ENCODE peak calls at places on chromosomes 1 and 21, in ten cellular contexts. U is lower leg skin; T is HFF-Myc; R is brain microvascular endothelial cell; F is fibroblast of the conjunctiva; S is activated CD4-positive, alpha-beta T cell treated with anti-CD3 and anti-CD28 coated beads, Interleukin-2, amount 50 U/mL, for 4 hours; H is kidney epithelial cell; D is activated T-cell treated with anti-CD3 and anti-CD28 coated beads for 24 hours; M is epithelial cell of esophagus; G is OCI-M1. N is an unnamed sample.
A peak's percentile ranks its signal among the peaks of the same experiment; 100 is the strongest.

GRCh38 chr1:12539705-12540579 is 78.1 kb downstream of the DHRS3 start:
- DNase-seq in D (no peak), T (peak; percentile 66), S (no peak), R (peak; percentile 99), U (peak; percentile 67), H (peak; percentile 83), F (peak; percentile 80), G (no peak), M (peak; percentile 15), N (no peak)

GRCh38 chr1:94622757-94623156 is 81.2 kb upstream of the F3 start:
- DNase-seq in G (no peak), U (no peak), F (no peak), D (no peak), R (peak; percentile 79), H (peak; percentile 75), M (peak; percentile 94), S (no peak), T (no peak), N (no peak)

GRCh38 chr1:44361478-44361877 is 6.4 kb upstream of the ERI3 start:
- DNase-seq in T (no peak), R (no peak), H (no peak), U (no peak), G (peak; percentile 38), F (no peak), S (no peak), D (no peak), M (peak; percentile 17), N (no peak)

GRCh38 chr1:212916395-212917133 is 33.8 kb upstream of the VASH2 start:
- DNase-seq in M (peak; percentile 54), R (no peak), S (no peak), U (no peak), H (no peak), F (no peak), G (peak; percentile 17), D (no peak), T (no peak), N (no peak)

GRCh38 chr1:182111496-182111895 is 50.0 kb upstream of the ZNF648 start:
- DNase-seq in R (no peak), T (no peak), M (peak; percentile 48), D (no peak), H (no peak), G (no peak), U (peak; percentile 69), S (no peak), F (no peak), N (no peak)

GRCh38 chr1:44294588-44295007 is 60.5 kb downstream of the ERI3 start:
- DNase-seq in M (no peak), D (no peak), R (peak; percentile 10), S (no peak), F (peak; percentile 79), U (peak; percentile 57), T (no peak), H (no peak), G (peak; percentile 38), N (no peak)

GRCh38 chr1:50705041-50705440 is 255.0 kb downstream of the FAF1 start:
- DNase-seq in D (no peak), U (no peak), H (no peak), S (no peak), F (no peak), R (no peak), T (no peak), M (peak; percentile 28), G (no peak), N (no peak)

GRCh38 chr1:52022133-52022532 is 11.5 kb downstream of the KTI12 start:
- DNase-seq in M (no peak), F (no peak), R (no peak), D (no peak), H (no peak), G (no peak), U (no peak), S (no peak), T (no peak), N (no peak)

GRCh38 chr1:209650454-209650853 is 1.8 kb downstream of the LAMB3 start:
- DNase-seq in F (no peak), R (no peak), H (no peak), T (no peak), D (no peak), S (no peak), G (peak; percentile 58), U (no peak), M (no peak), N (no peak)

GRCh38 chr1:8026976-8027747 is 1.1 kb upstream of the ERRFI1 start:
- DNase-seq in M (no peak), U (no peak), R (peak; percentile 73), D (no peak), S (no peak), H (no peak), T (no peak), G (no peak), F (no peak), N (no peak)

GRCh38 chr1:209896346-209896745 is 41.7 kb upstream of the SYT14 start:
- DNase-seq in T (no peak), H (peak; percentile 71), S (no peak), G (no peak), U (no peak), M (no peak), F (no peak), R (no peak), D (no peak), N (no peak)

GRCh38 chr21:26391166-26391565 is 181.9 kb downstream of the CYYR1 start:
- DNase-seq in G (no peak), T (no peak), S (no peak), H (no peak), R (no peak), F (no peak), M (peak; percentile 48), U (no peak), D (no peak), N (no peak)

GRCh38 chr1:90475623-90476022 is 241.5 kb downstream of the BARHL2 start:
- DNase-seq in T (no peak), S (no peak), U (no peak), H (no peak), G (peak; percentile 13), M (peak; percentile 4), F (no peak), R (no peak), D (no peak), N (no peak)

GRCh38 chr1:24386241-24386640 is 27.3 kb downstream of the STPG1 start:
- DNase-seq in M (peak; percentile 47), G (no peak), U (no peak), D (no peak), T (no peak), F (no peak), S (no peak), R (no peak), H (no peak), N (no peak)

GRCh38 chr1:61851849-61852692 is 109.8 kb downstream of the PATJ start:
- DNase-seq in T (peak; percentile 56), H (peak; percentile 16), G (peak; percentile 79), R (peak; percentile 50), S (no peak), M (peak; percentile 64), F (peak; percentile 75), D (no peak), U (no peak), N (peak; percentile 24)

GRCh38 chr1:173590557-173590956 is 12.3 kb downstream of the SLC9C2 start:
- DNase-seq in G (no peak), T (no peak), H (no peak), R (no peak), U (no peak), S (no peak), F (no peak), M (peak; percentile 43), D (no peak), N (no peak)

GRCh38 chr1:88800382-88801051 is 90.8 kb downstream of the GTF2B start:
- DNase-seq in T (no peak), F (peak; percentile 6), R (peak; percentile 71), H (no peak), D (peak; percentile 19), M (peak; percentile 17), U (no peak), G (peak; percentile 70), S (peak; percentile 32), N (no peak)

GRCh38 chr1:44008259-44008658 is 16.9 kb downstream of the CCDC24 start:
- DNase-seq in S (no peak), U (no peak), T (no peak), M (no peak), R (no peak), G (no peak), F (no peak), H (no peak), D (no peak), N (no peak)

GRCh38 chr1:2523191-2523890 is 3.1 kb downstream of the PANK4 start:
- DNase-seq in T (no peak), U (no peak), R (no peak), M (peak; percentile 61), F (no peak), G (no peak), D (no peak), S (no peak), H (no peak), N (no peak)

GRCh38 chr1:117174851-117175250 is 35.9 kb downstream of the VTCN1 start:
- DNase-seq in S (no peak), H (no peak), G (no peak), F (no peak), T (no peak), D (no peak), R (no peak), U (no peak), M (no peak), N (no peak)

GRCh38 chr1:174746024-174746808 is 253.5 kb upstream of the CACYBP start:
- DNase-seq in H (no peak), M (no peak), D (no peak), R (no peak), T (no peak), U (no peak), S (no peak), F (no peak), G (peak; percentile 70), N (no peak)

GRCh38 chr1:172489847-172490246 is 43.1 kb upstream of the SUCO start:
- DNase-seq in T (no peak), H (no peak), F (no peak), R (no peak), M (no peak), U (no peak), G (no peak), S (no peak), D (no peak), N (no peak)

GRCh38 chr21:31557421-31557955 is 102.0 kb upstream of the SOD1 start:
- DNase-seq in D (no peak), H (no peak), F (no peak), G (no peak), R (no peak), U (no peak), T (no peak), M (no peak), S (peak; percentile 10), N (no peak)

GRCh38 chr1:198638894-198639319 is at the start of gene PTPRC:
- DNase-seq in R (no peak), F (no peak), G (peak; percentile 95), D (no peak), U (no peak), M (no peak), H (no peak), T (no peak), S (no peak), N (no peak)

GRCh38 chr1:108049083-108049819 is 84.3 kb upstream of the VAV3 start:
- DNase-seq in D (no peak), R (peak; percentile 32), M (no peak), T (no peak), H (peak; percentile 67), F (no peak), S (peak; percentile 3), U (no peak), G (peak; percentile 17), N (no peak)

GRCh38 chr1:16349847-16350406 is 2.4 kb downstream of the FBXO42 start:
- DNase-seq in M (peak; percentile 33), G (peak; percentile 16), D (no peak), R (no peak), U (no peak), H (no peak), F (no peak), T (no peak), S (no peak), N (no peak)

GRCh38 chr1:162056043-162056442 is 13.4 kb upstream of the NOS1AP start:
- DNase-seq in D (peak; percentile 21), R (peak; percentile 78), S (no peak), F (peak; percentile 61), T (peak; percentile 66), U (peak; percentile 29), H (no peak), M (peak; percentile 71), G (peak; percentile 79), N (peak; percentile 59)

GRCh38 chr1:59696421-59697115 is 118.2 kb upstream of the HOOK1 start:
- DNase-seq in D (no peak), S (no peak), R (no peak), T (no peak), U (no peak), H (no peak), G (peak; percentile 81), F (no peak), M (no peak), N (no peak)